ENCODE peak calls at places on chromosomes 4 and X, in ten cellular contexts. D, V, H, F, C, A, X, Y, L and M are unnamed samples.

GRCh38 chr4:3252831-3253641 is 4.1 kb downstream of the MSANTD1 start:
- DNase-seq in C (no peak), X (no peak), V (no peak), H (no peak), D (no peak), F (no peak), Y (no peak), A (no peak), L (no peak), M (no peak)

GRCh38 chr4:17787315-17787714 is 5.9 kb upstream of the FAM184B start:
- DNase-seq in D (no peak), H (no peak), Y (no peak), F (no peak), A (no peak), C (peak; percentile 26), X (peak; percentile 31), V (no peak), L (peak; percentile 29), M (no peak)

GRCh38 chrX:9566150-9566621 is 101.3 kb downstream of the TBL1X start:
- DNase-seq in D (no peak), F (no peak), Y (no peak), A (no peak), H (no peak), L (peak; percentile 85), V (peak; percentile 66), C (peak; percentile 92), X (peak; percentile 56), M (peak; percentile 78)

GRCh38 chrX:51395807-51396728 is 63.4 kb downstream of the NUDT10 start:
- DNase-seq in V (no peak), X (no peak), H (peak; percentile 89), Y (no peak), D (peak; percentile 15), L (no peak), C (no peak), F (peak; percentile 5), A (peak; percentile 67), M (peak; percentile 11)

GRCh38 chr4:53059253-53059652 is 197.1 kb downstream of the RASL11B start:
- DNase-seq in X (no peak), C (no peak), F (no peak), D (no peak), H (no peak), V (no peak), A (no peak), L (no peak), Y (no peak), M (no peak)

GRCh38 chr4:98638661-98639060 is 19.8 kb downstream of the TSPAN5 start:
- DNase-seq in F (no peak), A (no peak), V (no peak), Y (no peak), X (no peak), L (no peak), H (no peak), C (no peak), D (no peak), M (peak; percentile 73)

GRCh38 chr4:16206848-16207247 is 19.4 kb downstream of the TAPT1 start:
- DNase-seq in A (no peak), F (no peak), V (no peak), L (no peak), H (no peak), C (no peak), D (no peak), X (no peak), Y (no peak), M (no peak)

GRCh38 chrX:18075603-18076002 is 145.1 kb downstream of the BEND2 start:
- DNase-seq in V (no peak), F (no peak), C (no peak), L (no peak), H (no peak), D (no peak), A (no peak), X (no peak), Y (no peak), M (no peak)

GRCh38 chr4:113141901-113142346 is 92.5 kb downstream of the ANK2 start:
- DNase-seq in L (peak; percentile 73), F (no peak), V (no peak), H (no peak), Y (no peak), A (no peak), C (no peak), X (peak; percentile 52), D (no peak), M (peak; percentile 78)

GRCh38 chr4:173135241-173135847 is 33.3 kb upstream of the GALNT7 start:
- DNase-seq in A (no peak), V (no peak), D (no peak), H (no peak), L (peak; percentile 62), X (peak; percentile 23), C (peak; percentile 47), Y (no peak), F (no peak), M (peak; percentile 35)

GRCh38 chr4:68724426-68724825 is 54.0 kb upstream of the UGT2B15 start:
- DNase-seq in A (no peak), Y (no peak), L (no peak), D (no peak), H (no peak), V (no peak), X (no peak), F (no peak), C (no peak), M (no peak)

GRCh38 chrX:135625995-135626394 is 87.4 kb upstream of the CT45A1 start:
- DNase-seq in D (no peak), C (peak; percentile 36), Y (no peak), L (no peak), V (no peak), F (no peak), A (no peak), X (no peak), H (no peak), M (no peak)

GRCh38 chr4:90328558-90328957 is 201.4 kb downstream of the CCSER1 start:
- DNase-seq in H (no peak), C (peak; percentile 93), Y (no peak), V (no peak), L (no peak), A (no peak), F (no peak), D (no peak), X (peak; percentile 20), M (peak; percentile 46)

GRCh38 chr4:152909901-152910300 is 26.2 kb upstream of the FHDC1 start:
- DNase-seq in C (no peak), Y (no peak), F (no peak), L (no peak), D (no peak), V (no peak), X (no peak), H (no peak), A (no peak), M (no peak)

GRCh38 chr4:155603360-155603891 is 63.2 kb upstream of the GUCY1A1 start:
- DNase-seq in C (no peak), H (no peak), A (no peak), D (no peak), Y (no peak), L (no peak), F (no peak), X (no peak), V (no peak), M (no peak)

GRCh38 chrX:111013778-111014455 is 82.1 kb upstream of the PAK3 start:
- DNase-seq in H (no peak), Y (no peak), X (no peak), L (no peak), C (no peak), D (no peak), F (no peak), A (no peak), V (no peak), M (no peak)

GRCh38 chr4:150217192-150217591 is 138.9 kb downstream of the DCLK2 start:
- DNase-seq in L (peak; percentile 37), D (no peak), H (peak; percentile 5), V (no peak), A (no peak), C (peak; percentile 61), F (no peak), Y (no peak), X (no peak), M (peak; percentile 76)

GRCh38 chr4:13856387-13856786 is 228.9 kb upstream of the BOD1L1 start:
- DNase-seq in X (no peak), V (no peak), C (no peak), A (no peak), F (no peak), Y (no peak), H (no peak), D (no peak), L (no peak), M (no peak)

GRCh38 chr4:141810038-141810701 is 173.8 kb downstream of the IL15 start:
- DNase-seq in X (no peak), D (no peak), L (no peak), V (no peak), A (no peak), C (no peak), H (no peak), F (no peak), Y (no peak), M (no peak)

GRCh38 chr4:101862595-101862994 is 72.1 kb downstream of the BANK1 start:
- DNase-seq in D (no peak), H (no peak), F (no peak), L (no peak), Y (no peak), V (no peak), X (no peak), A (no peak), C (no peak), M (no peak)

GRCh38 chrX:14598330-14598729 is 69.0 kb downstream of the GLRA2 start:
- DNase-seq in Y (no peak), D (no peak), A (no peak), C (no peak), X (no peak), F (no peak), V (no peak), L (no peak), H (no peak), M (no peak)

GRCh38 chrX:154308108-154308946 is 12.7 kb downstream of the TKTL1 start:
- DNase-seq in Y (peak; percentile 38), C (peak; percentile 68), L (peak; percentile 41), A (peak; percentile 83), D (peak; percentile 64), V (peak; percentile 73), H (peak; percentile 61), F (peak; percentile 76), X (no peak), M (peak; percentile 51)

GRCh38 chr4:145760176-145760575 is 80.2 kb downstream of the C4orf51 start:
- DNase-seq in C (no peak), X (no peak), D (no peak), F (no peak), Y (no peak), H (no peak), L (no peak), V (no peak), A (no peak), M (no peak)

GRCh38 chrX:58025979-58026378 is 115.7 kb upstream of the ZXDA start:
- DNase-seq in C (peak; percentile 52), Y (no peak), X (no peak), V (no peak), F (peak; percentile 6), A (peak; percentile 39), H (peak; percentile 59), D (no peak), L (peak; percentile 14), M (peak; percentile 1)

GRCh38 chrX:124736553-124737240 is 390.3 kb downstream of the SH2D1A start:
- DNase-seq in C (no peak), F (peak; percentile 9), Y (peak; percentile 30), V (no peak), D (peak; percentile 3), A (peak; percentile 68), L (no peak), X (no peak), H (no peak), M (no peak)